ENCODE peak calls at places on chromosomes 11 and 22, in seven cellular contexts. S is left ventricle myocardium inferior; L is NCI-H1417; R is anterior cingulate cortex; A is BJ; T is activated gamma-delta T cell treated with anti-CD3 and anti-CD28 coated beads, Interleukin-2, amount 50 U/mL, for 16 hours; J is CD8-positive, alpha-beta T cell. X is an unnamed sample.
A peak's percentile ranks its signal among the peaks of the same experiment; 100 is the strongest.

GRCh38 chr11:65588199-65589054 is 7.2 kb downstream of the KCNK7 start:
- DNase-seq in L (no peak), A (no peak), R (peak; percentile 35), J (peak; percentile 81), S (peak; percentile 66), T (peak; percentile 54), X (no peak)

GRCh38 chr11:128521697-128522062 is 65.7 kb downstream of the ETS1 start:
- DNase-seq in S (no peak), A (no peak), L (no peak), J (peak; percentile 72), T (no peak), R (no peak), X (no peak)

GRCh38 chr11:67422894-67423293 is 5.4 kb upstream of the RPS6KB2 start:
- DNase-seq in J (no peak), A (no peak), R (no peak), T (no peak), S (no peak), L (no peak), X (no peak)

GRCh38 chr11:69940246-69940610 is 121.0 kb upstream of the FGF3 start:
- DNase-seq in T (no peak), A (no peak), L (no peak), S (peak; percentile 12), J (no peak), R (no peak), X (no peak)

GRCh38 chr11:20363149-20363499 is 390 bp upstream of the HTATIP2 start:
- DNase-seq in T (no peak), L (no peak), R (no peak), A (no peak), J (no peak), S (no peak), X (no peak)

GRCh38 chr11:92552942-92553341 is 328.3 kb downstream of the FAT3 start:
- DNase-seq in A (no peak), S (no peak), R (no peak), T (no peak), L (no peak), J (no peak), X (no peak)

GRCh38 chr11:36441610-36442208 is 68.4 kb downstream of the TRAF6 start:
- DNase-seq in A (no peak), L (no peak), T (no peak), J (no peak), S (no peak), R (no peak), X (no peak)

GRCh38 chr11:115471367-115471766 is 32.8 kb downstream of the CADM1 start:
- DNase-seq in A (no peak), S (no peak), T (no peak), R (no peak), J (no peak), L (no peak), X (no peak)

GRCh38 chr11:119108151-119108856 is 1.2 kb downstream of the C2CD2L start:
- DNase-seq in L (peak; percentile 6), J (peak; percentile 59), R (peak; percentile 35), T (no peak), S (no peak), A (no peak), X (no peak)

GRCh38 chr11:111671383-111671782 is 69.1 kb downstream of the SIK2 start:
- DNase-seq in S (no peak), L (no peak), R (no peak), A (no peak), T (no peak), J (no peak), X (no peak)

GRCh38 chr22:49039625-49040024 is 788.0 kb downstream of the BRD1 start:
- DNase-seq in T (no peak), J (no peak), A (no peak), L (no peak), R (no peak), S (no peak), X (no peak)

GRCh38 chr11:113577356-113578163 is 102.4 kb upstream of the DRD2 start:
- DNase-seq in T (no peak), S (no peak), R (peak; percentile 16), L (peak; percentile 77), A (no peak), J (no peak), X (no peak)

GRCh38 chr11:123299721-123300120 is 104.7 kb upstream of the CLMP start:
- DNase-seq in T (no peak), R (no peak), A (no peak), J (no peak), L (no peak), S (peak; percentile 29), X (no peak)

GRCh38 chr11:35803115-35803514 is 140.5 kb downstream of the TRIM44 start:
- DNase-seq in L (peak; percentile 60), S (no peak), A (no peak), J (no peak), R (no peak), T (no peak), X (no peak)

GRCh38 chr11:68965901-68966868 is 14.6 kb downstream of the MRGPRD start:
- DNase-seq in S (no peak), A (no peak), L (no peak), R (no peak), T (no peak), J (no peak), X (no peak)

GRCh38 chr22:37210041-37210803 is 2.1 kb downstream of the SSTR3 start:
- DNase-seq in R (peak; percentile 45), T (no peak), J (peak; percentile 48), S (no peak), L (no peak), A (no peak), X (no peak)

GRCh38 chr11:63829823-63830489 is 9.0 kb upstream of the MARK2 start:
- DNase-seq in L (no peak), T (no peak), J (no peak), R (no peak), A (no peak), S (no peak), X (no peak)

GRCh38 chr11:122733301-122733686 is 77.8 kb downstream of the UBASH3B start:
- DNase-seq in A (no peak), J (no peak), R (no peak), S (peak; percentile 35), T (no peak), L (peak; percentile 42), X (no peak)

GRCh38 chr11:79227732-79228416 is 213.0 kb downstream of the TENM4 start:
- DNase-seq in A (no peak), S (no peak), R (no peak), L (no peak), T (no peak), J (no peak), X (no peak)

GRCh38 chr22:29306175-29306829 is at the start of gene GAS2L1:
- DNase-seq in A (no peak), R (peak; percentile 79), S (peak; percentile 90), T (no peak), J (no peak), L (peak; percentile 48), X (peak; percentile 45)

GRCh38 chr11:17649696-17650600 is 69.4 kb upstream of the MYOD1 start:
- DNase-seq in T (no peak), S (no peak), A (no peak), R (no peak), J (no peak), L (no peak), X (no peak)

GRCh38 chr22:41862530-41863266 is 29.8 kb downstream of the SREBF2 start:
- DNase-seq in T (peak; percentile 33), A (no peak), L (peak; percentile 56), S (no peak), R (no peak), J (no peak), X (no peak)

GRCh38 chr11:80700386-80700785 is 1259.6 kb upstream of the TENM4 start:
- DNase-seq in S (no peak), J (no peak), L (no peak), A (no peak), T (no peak), R (no peak), X (no peak)

GRCh38 chr11:70524096-70524922 is 126.0 kb downstream of the CTTN start:
- DNase-seq in A (no peak), L (no peak), S (no peak), R (no peak), T (no peak), J (no peak), X (no peak)

GRCh38 chr11:37572491-37573171 is 974.6 kb upstream of the RAG2 start:
- DNase-seq in J (no peak), A (no peak), T (no peak), R (no peak), S (no peak), L (no peak), X (no peak)

GRCh38 chr22:29726104-29726503 is 6.3 kb downstream of the CABP7 start:
- DNase-seq in J (no peak), T (no peak), A (no peak), R (no peak), L (no peak), S (no peak), X (no peak)

GRCh38 chr11:96213500-96213899 is 129.5 kb downstream of the MAML2 start:
- DNase-seq in A (peak; percentile 59), J (no peak), S (no peak), L (no peak), R (no peak), T (no peak), X (no peak)

GRCh38 chr11:43947003-43947500 is 4.6 kb downstream of the C11orf96 start:
- DNase-seq in L (no peak), R (no peak), S (no peak), A (no peak), T (no peak), J (no peak), X (no peak)

GRCh38 chr22:25673721-25674120 is 68.3 kb upstream of the MYO18B start:
- DNase-seq in T (no peak), A (no peak), S (no peak), J (no peak), L (no peak), R (no peak), X (no peak)

GRCh38 chr11:16191212-16191851 is 165.0 kb downstream of the SOX6 start:
- DNase-seq in A (no peak), S (no peak), T (no peak), R (no peak), J (no peak), L (peak; percentile 72), X (no peak)

GRCh38 chr11:16157327-16157726 is 199.0 kb downstream of the SOX6 start:
- DNase-seq in L (no peak), A (no peak), S (no peak), T (no peak), J (no peak), R (no peak), X (no peak)

GRCh38 chr11:99513368-99513767 is 492.6 kb downstream of the CNTN5 start:
- DNase-seq in T (no peak), S (no peak), R (no peak), L (no peak), A (no peak), J (no peak), X (no peak)